ENCODE peak calls at places on chromosomes 4 and X, in ten cellular contexts. G is suprapubic skin, U is right lobe of liver, H is MG63, V is AG09309, P is adrenal gland, D is astrocyte, C is upper lobe of right lung, T is GM23248, F is BJ. K is an unnamed sample.

GRCh38 chr4:42281324-42282020 is 115.8 kb upstream of the SHISA3 start:
- DNase-seq in G (no peak), U (no peak), H (no peak), V (no peak), P (no peak), D (no peak), C (no peak), T (no peak), F (no peak), K (no peak)

GRCh38 chr4:68373513-68373912 is 23.6 kb upstream of the YTHDC1 start:
- DNase-seq in G (peak; percentile 86), U (peak; percentile 68), H (peak; percentile 72), V (no peak), P (peak; percentile 72), D (peak; percentile 76), C (peak; percentile 83), T (peak; percentile 80), F (no peak), K (peak; percentile 54)

GRCh38 chr4:74319506-74319905 is 11.2 kb downstream of the EPGN start:
- DNase-seq in G (no peak), U (no peak), H (no peak), V (no peak), P (no peak), D (peak; percentile 23), C (no peak), T (no peak), F (no peak), K (no peak)

GRCh38 chr4:2354127-2354526 is 64.3 kb downstream of the ZFYVE28 start:
- DNase-seq in G (peak; percentile 55), U (peak; percentile 23), H (no peak), V (no peak), P (no peak), D (no peak), C (no peak), T (peak; percentile 13), F (no peak), K (peak; percentile 77)

GRCh38 chr4:121182296-121182695 is 18.2 kb upstream of the TNIP3 start:
- DNase-seq in G (no peak), U (no peak), H (no peak), V (no peak), P (no peak), D (peak; percentile 31), C (no peak), T (peak; percentile 14), F (no peak), K (no peak)

GRCh38 chrX:30593435-30594200 is 16.1 kb upstream of the TASL start:
- DNase-seq in G (no peak), U (no peak), H (no peak), V (no peak), P (no peak), D (no peak), C (no peak), T (no peak), F (no peak), K (no peak)

GRCh38 chrX:140503714-140504351 is 1.0 kb downstream of the SOX3 start:
- DNase-seq in G (no peak), U (no peak), H (peak; percentile 25), V (no peak), P (peak; percentile 26), D (peak; percentile 6), C (no peak), T (peak; percentile 48), F (no peak), K (peak; percentile 57)

GRCh38 chrX:107935200-107935599 is 47.0 kb downstream of the TEX13B start:
- DNase-seq in G (no peak), U (no peak), H (no peak), V (no peak), P (peak; percentile 33), D (peak; percentile 42), C (no peak), T (peak; percentile 43), F (no peak), K (no peak)

GRCh38 chr4:6011686-6012085 is 6.5 kb downstream of the C4orf50 start:
- DNase-seq in G (no peak), U (no peak), H (no peak), V (no peak), P (no peak), D (no peak), C (peak; percentile 78), T (no peak), F (no peak), K (peak; percentile 73)

GRCh38 chr4:3193531-3194203 is 55.3 kb upstream of the MSANTD1 start:
- DNase-seq in G (no peak), U (no peak), H (no peak), V (no peak), P (no peak), D (no peak), C (no peak), T (peak; percentile 32), F (no peak), K (peak; percentile 53)

GRCh38 chrX:100687546-100687945 is 43.5 kb downstream of the SRPX2 start:
- DNase-seq in G (no peak), U (no peak), H (no peak), V (no peak), P (no peak), D (no peak), C (no peak), T (no peak), F (no peak), K (no peak)

GRCh38 chrX:132216283-132216682 is 3.0 kb downstream of the RAP2C start:
- DNase-seq in G (no peak), U (no peak), H (no peak), V (no peak), P (no peak), D (no peak), C (peak; percentile 53), T (no peak), F (no peak), K (no peak)
- H3K4me3 ChIP-seq in G (peak overlapping the region; percentile 86), U (peak overlapping the region; percentile 71), H (peak overlapping the region; percentile 72), V (peak overlapping the region; percentile 71), P (no peak overlapping the region), D (peak overlapping the region; percentile 80), C (peak overlapping the region; percentile 69), T (peak overlapping the region; percentile 97), F (peak overlapping the region; percentile 73), K (peak overlapping the region; percentile 74)

DNA sequence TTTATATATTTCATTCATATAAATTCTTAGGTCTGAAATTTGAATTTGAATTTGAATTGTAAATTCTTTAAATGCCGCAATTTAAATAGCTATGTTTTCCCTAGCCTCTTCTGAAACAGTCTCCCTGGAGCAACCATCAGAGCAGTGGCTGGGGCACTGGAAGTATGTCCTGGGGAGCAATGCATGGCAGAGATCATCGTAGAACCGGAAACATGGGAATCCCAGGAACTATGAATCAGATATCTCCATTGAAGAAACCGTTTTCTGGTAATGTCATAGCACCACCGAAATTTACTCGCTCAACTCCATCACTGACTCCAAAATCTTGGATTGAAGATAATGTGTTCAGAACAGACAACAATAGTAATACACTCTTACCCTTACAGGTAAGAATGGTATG is 4.9 kb downstream of the CPEB2 start:
- DNase-seq in G (no peak), U (no peak), H (no peak), V (no peak), P (no peak), D (no peak), C (no peak), T (no peak), F (no peak), K (peak; percentile 6)
- H3K4me3 ChIP-seq in G (no peak overlapping the region), U (no peak overlapping the region), H (no peak overlapping the region), V (no peak overlapping the region), P (no peak overlapping the region), D (no peak overlapping the region), C (no peak overlapping the region), T (peak overlapping the region; percentile 85), F (no peak overlapping the region), K (no peak overlapping the region)

GRCh38 chr4:188728359-188728758 is 589.1 kb downstream of the TRIML1 start:
- DNase-seq in G (no peak), U (no peak), H (no peak), V (no peak), P (no peak), D (no peak), C (no peak), T (no peak), F (no peak), K (no peak)
- H3K4me3 ChIP-seq in G (no peak overlapping the region), U (no peak overlapping the region), H (no peak overlapping the region), V (no peak overlapping the region), P (no peak overlapping the region), D (no peak overlapping the region), C (no peak overlapping the region), T (no peak overlapping the region), F (no peak overlapping the region), K (no peak overlapping the region)

GRCh38 chr4:152394786-152395185 is 141.1 kb downstream of the FBXW7 start:
- DNase-seq in G (no peak), U (no peak), H (no peak), V (no peak), P (no peak), D (no peak), C (no peak), T (no peak), F (no peak), K (no peak)

GRCh38 chr4:152401424-152401823 is 134.5 kb downstream of the FBXW7 start:
- DNase-seq in G (no peak), U (no peak), H (no peak), V (no peak), P (no peak), D (no peak), C (no peak), T (no peak), F (no peak), K (no peak)

GRCh38 chr4:152398060-152398459 is 137.8 kb downstream of the FBXW7 start:
- DNase-seq in G (no peak), U (no peak), H (no peak), V (no peak), P (no peak), D (no peak), C (no peak), T (peak; percentile 59), F (no peak), K (peak; percentile 22)

DNA sequence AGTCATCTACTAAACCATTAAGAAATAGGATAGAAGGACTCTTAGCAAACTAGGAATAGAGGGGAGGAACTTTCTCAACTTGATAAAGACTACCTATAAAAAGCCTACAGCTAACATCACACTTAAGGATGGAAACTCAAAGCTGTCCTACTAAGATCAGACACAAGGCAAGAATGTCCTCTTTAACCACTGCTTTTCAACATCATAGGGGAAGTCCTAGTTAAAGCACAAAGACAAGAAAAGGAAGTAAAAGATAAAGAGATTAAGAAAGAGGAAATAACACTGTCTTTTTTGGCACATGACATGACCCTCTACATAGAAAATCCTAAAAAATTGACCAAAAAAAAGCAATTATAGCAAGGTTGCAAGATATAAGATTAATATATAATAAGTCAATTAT is 136.6 kb downstream of the FBXW7 start:
- DNase-seq in G (no peak), U (no peak), H (no peak), V (no peak), P (no peak), D (no peak), C (no peak), T (no peak), F (no peak), K (no peak)
- H3K4me3 ChIP-seq in G (no peak overlapping the region), U (no peak overlapping the region), H (no peak overlapping the region), V (no peak overlapping the region), P (no peak overlapping the region), D (no peak overlapping the region), C (no peak overlapping the region), T (no peak overlapping the region), F (no peak overlapping the region), K (no peak overlapping the region)

GRCh38 chr4:168630445-168631187 is 133.8 kb downstream of the PALLD start:
- DNase-seq in G (no peak), U (no peak), H (peak; percentile 60), V (no peak), P (no peak), D (peak; percentile 98), C (no peak), T (peak; percentile 83), F (no peak), K (peak; percentile 33)
- H3K4me3 ChIP-seq in G (peak overlapping the region; percentile 56), U (no peak overlapping the region), H (peak overlapping the region; percentile 59), V (no peak overlapping the region), P (no peak overlapping the region), D (peak overlapping the region; percentile 91), C (peak overlapping the region; percentile 63), T (peak overlapping the region; percentile 71), F (no peak overlapping the region), K (peak overlapping the region; percentile 79)

GRCh38 chrX:11427082-11428033 is 134.1 kb downstream of the AMELX start:
- DNase-seq in G (peak; percentile 76), U (no peak), H (no peak), V (no peak), P (peak; percentile 22), D (no peak), C (peak; percentile 74), T (peak; percentile 46), F (no peak), K (peak; percentile 26)
- H3K4me3 ChIP-seq in G (peak overlapping the region; percentile 49), U (peak overlapping the region; percentile 26), H (no peak overlapping the region), V (peak overlapping the region; percentile 53), P (no peak overlapping the region), D (peak overlapping the region; percentile 42), C (peak overlapping the region; percentile 50), T (peak overlapping the region; percentile 71), F (peak overlapping the region; percentile 55), K (peak overlapping the region; percentile 19)

K was measured in SK-N-SH.